ENCODE peak calls at places on chromosomes 1 and 21, in nine cellular contexts. O is adrenal gland; A is IMR-90; F is cardiac muscle cell; R is GM23248; P is lung; B is upper lobe of right lung; T is CD8-positive, alpha-beta memory T cell; J is effector memory CD4-positive, alpha-beta T cell. M is an unnamed sample. For H3K4me1 and H3K36me3, the result is how much of the 10 kb centered on the place peaks cover.

GRCh38 chr1:201258763-201259230 is 24.5 kb upstream of the PKP1 start:
- DNase-seq in B (no peak), O (no peak), J (no peak), P (no peak), F (no peak), A (no peak), R (no peak), T (no peak), M (no peak)

GRCh38 chr1:30320581-30320890 is 402.8 kb downstream of the MATN1 start:
- DNase-seq in F (no peak), J (no peak), P (no peak), R (no peak), O (peak), T (no peak), A (no peak), B (no peak), M (peak)

GRCh38 chr21:45430521-45431501 is 25.8 kb downstream of the COL18A1 start:
- DNase-seq in B (no peak), P (no peak), F (peak), T (no peak), A (peak), R (no peak), O (peak), J (no peak), M (peak)

GRCh38 chr21:38956791-38957571 is 151.3 kb downstream of the ETS2 start:
- DNase-seq in J (no peak), F (peak), A (peak), P (no peak), R (peak), B (no peak), O (no peak), T (no peak), M (no peak)

GRCh38 chr1:153791856-153792253 is 16.6 kb downstream of the SLC27A3 start:
- DNase-seq in T (no peak), A (peak), R (peak), B (peak), O (no peak), F (no peak), P (no peak), J (no peak), M (no peak)

GRCh38 chr21:35940074-35940927 is 120.0 kb downstream of the SETD4 start:
- DNase-seq in A (peak), F (peak), B (no peak), T (no peak), R (peak), P (peak), O (peak), J (no peak), M (peak)

GRCh38 chr1:53619088-53619810 is 119.7 kb downstream of the GLIS1 start:
- DNase-seq in R (no peak), A (no peak), J (no peak), O (no peak), P (no peak), F (no peak), B (peak), T (no peak), M (no peak)

GRCh38 chr1:71796044-71796443 is 486.3 kb downstream of the NEGR1 start:
- DNase-seq in R (no peak), O (no peak), B (no peak), J (no peak), T (no peak), A (no peak), P (no peak), F (no peak), M (no peak)

GRCh38 chr1:155139895-155140629 is at the start of gene DPM3:
- DNase-seq in B (peak), A (peak), R (peak), F (peak), P (peak), J (peak), O (peak), T (peak), M (peak)

GRCh38 chr1:107132195-107132594 is 8.6 kb upstream of the NTNG1 start:
- DNase-seq in A (no peak), B (no peak), R (no peak), O (no peak), F (no peak), T (no peak), P (no peak), J (no peak), M (no peak)

GRCh38 chr1:82920418-82921248 is 1078.3 kb downstream of the TTLL7 start:
- DNase-seq in P (no peak), A (no peak), T (no peak), F (no peak), J (no peak), B (no peak), R (peak), O (no peak), M (no peak)

GRCh38 chr1:212703991-212704564 is 4.4 kb upstream of the BATF3 start:
- DNase-seq in B (no peak), F (no peak), A (no peak), O (no peak), P (no peak), T (no peak), J (no peak), R (no peak), M (no peak)

GRCh38 chr21:38955495-38955894 is 149.8 kb downstream of the ETS2 start:
- DNase-seq in R (peak), T (no peak), P (no peak), J (no peak), A (peak), F (no peak), O (no peak), B (no peak), M (no peak)

GRCh38 chr1:71641013-71641412 is 560.2 kb upstream of the ZRANB2 start:
- DNase-seq in T (no peak), B (no peak), P (no peak), J (no peak), A (no peak), O (no peak), F (no peak), R (no peak), M (no peak)

GRCh38 chr1:155038602-155039307 is 5.1 kb downstream of the DCST1 start:
- DNase-seq in T (no peak), P (no peak), B (no peak), F (no peak), R (peak), O (no peak), A (peak), J (no peak), M (no peak)

GRCh38 chr1:67162954-67163353 is 3.3 kb upstream of the IL23R start:
- DNase-seq in A (peak), F (no peak), R (peak), T (no peak), O (no peak), B (no peak), P (no peak), J (no peak), M (peak)

GRCh38 chr1:156689035-156689959 is 12.1 kb upstream of the NES start:
- DNase-seq in P (peak), R (peak), J (peak), B (peak), O (peak), T (peak), A (peak), F (peak), M (peak)

GRCh38 chr1:23727362-23727811 is 15.9 kb upstream of the ELOA start:
- DNase-seq in A (peak), P (peak), R (peak), O (peak), F (no peak), J (no peak), T (no peak), B (peak), M (no peak)

GRCh38 chr1:34597877-34598514 is 156.9 kb upstream of the GJB5 start:
- DNase-seq in F (peak), T (peak), J (no peak), R (peak), A (peak), P (peak), O (peak), B (peak), M (peak)

GRCh38 chr1:19165501-19165900 is 44.6 kb downstream of the UBR4 start:
- DNase-seq in J (no peak), A (no peak), T (no peak), B (no peak), P (no peak), O (no peak), F (no peak), R (no peak), M (no peak)

GRCh38 chr21:42433946-42434551 is 30.3 kb downstream of the UBASH3A start:
- DNase-seq in B (no peak), R (no peak), F (no peak), T (no peak), P (no peak), A (no peak), J (no peak), O (peak), M (no peak)

GRCh38 chr21:37484535-37485474 is 118.2 kb downstream of the DYRK1A start:
- DNase-seq in O (no peak), J (no peak), A (peak), F (no peak), T (no peak), R (no peak), P (no peak), B (no peak), M (no peak)

GRCh38 chr1:183600136-183600535 is 9.9 kb upstream of the NCF2 start:
- DNase-seq in B (no peak), J (no peak), F (no peak), T (no peak), R (peak), A (peak), P (peak), O (peak), M (no peak)

GRCh38 chr1:234871710-234872262 is 256.9 kb downstream of the TOMM20 start:
- DNase-seq in F (no peak), J (no peak), B (no peak), A (peak), R (peak), O (no peak), T (no peak), P (no peak), M (peak)

GRCh38 chr1:111980684-111981083 is 8.8 kb downstream of the KCND3 start:
- DNase-seq in P (no peak), J (no peak), T (no peak), A (no peak), R (no peak), O (no peak), B (no peak), F (no peak), M (peak)

GRCh38 chr1:2983319-2983705 is 38.0 kb upstream of the ACTRT2 start:
- DNase-seq in P (no peak), T (no peak), F (no peak), O (no peak), A (no peak), R (no peak), B (peak), J (no peak), M (no peak)

GRCh38 chr1:216997831-216998230 is 274.6 kb upstream of the ESRRG start:
- DNase-seq in O (no peak), B (no peak), R (no peak), T (no peak), J (no peak), F (no peak), A (no peak), P (no peak), M (no peak)

GRCh38 chr21:28229811-28230210 is 762.9 kb downstream of the LTN1 start:
- DNase-seq in P (no peak), B (no peak), O (no peak), T (no peak), F (no peak), R (peak), J (no peak), A (peak), M (no peak)

GRCh38 chr1:21319447-21320407 is 29.5 kb upstream of the ECE1 start:
- DNase-seq in F (no peak), O (no peak), T (no peak), R (peak), J (no peak), A (no peak), P (no peak), B (no peak), M (peak)

GRCh38 chr1:38586993-38587646 is 272.5 kb downstream of the RRAGC start:
- DNase-seq in J (peak), R (peak), A (no peak), O (peak), P (peak), F (peak), B (peak), T (peak), M (peak)

GRCh38 chr1:202143768-202144509 is 598 bp downstream of the ARL8A start:
- DNase-seq in F (peak), J (no peak), O (peak), A (no peak), P (peak), R (peak), T (no peak), B (peak), M (no peak)

GRCh38 chr1:193406901-193407300 is 220.5 kb upstream of the B3GALT2 start:
- DNase-seq in B (no peak), J (no peak), F (peak), T (no peak), P (no peak), A (peak), R (peak), O (peak), M (peak)

GRCh38 chr1:29883360-29883759 is 647.0 kb downstream of the PTPRU start:
- DNase-seq in R (no peak), B (no peak), F (no peak), O (no peak), J (no peak), T (no peak), A (no peak), P (no peak), M (no peak)

GRCh38 chr1:20788489-20788795 is 1.3 kb upstream of the HP1BP3 start:
- DNase-seq in F (no peak), A (no peak), P (no peak), O (no peak), T (no peak), R (no peak), B (no peak), J (no peak), M (no peak)

GRCh38 chr1:31101147-31101502 is 35.6 kb upstream of the PUM1 start:
- DNase-seq in T (no peak), O (peak), P (no peak), A (peak), B (no peak), J (no peak), R (peak), F (no peak), M (peak)

GRCh38 chr1:93605812-93606512 is 75.7 kb downstream of the BCAR3 start:
- DNase-seq in B (no peak), F (no peak), T (no peak), A (peak), P (no peak), R (peak), J (no peak), O (peak), M (no peak)

GRCh38 chr1:221435510-221435909 is 306.4 kb downstream of the DUSP10 start:
- DNase-seq in R (peak), F (peak), A (peak), B (no peak), J (no peak), O (no peak), T (no peak), P (no peak), M (peak)

GRCh38 chr21:45825209-45825602 is 156.4 kb upstream of the COL6A1 start:
- DNase-seq in F (no peak), P (no peak), A (no peak), B (no peak), R (no peak), T (no peak), O (no peak), J (no peak), M (no peak)

GRCh38 chr1:119660253-119661078 is 12.4 kb upstream of the ZNF697 start:
- DNase-seq in B (no peak), P (no peak), J (no peak), A (no peak), R (no peak), T (no peak), F (no peak), O (no peak), M (no peak)

GRCh38 chr1:47569681-47570470 is 132.0 kb downstream of the FOXD2 start:
- DNase-seq in J (no peak), R (peak), P (peak), O (peak), B (peak), F (peak), T (no peak), A (peak), M (peak)

DNA sequence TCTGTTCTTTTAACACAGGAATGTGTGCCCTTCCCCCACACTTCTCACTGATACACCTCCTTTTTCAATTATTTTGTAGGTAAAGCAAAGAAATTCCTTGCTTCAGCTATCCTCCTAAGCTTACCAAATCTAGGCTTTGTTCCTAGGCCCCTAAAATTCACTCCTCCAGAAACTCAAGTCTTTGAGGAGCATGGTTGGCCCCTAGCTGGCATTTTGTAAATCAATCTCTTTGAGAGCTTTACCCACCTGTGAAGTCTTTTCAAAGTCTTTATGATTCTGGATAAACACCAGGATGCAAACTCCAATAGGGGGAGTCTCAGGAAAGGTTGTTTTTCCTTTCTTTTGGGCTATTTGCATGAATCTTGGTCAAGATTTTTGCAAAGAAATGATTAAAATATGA is 82.9 kb upstream of the ZNF644 start:
- DNase-seq in B (no peak), J (no peak), T (no peak), O (no peak), A (no peak), R (no peak), P (no peak), F (no peak), M (peak)
- H3K4me1 ChIP-seq in B (under half), J (under half), T (under half), O (under half), A (under half), R (under half), P (under half), F (under half), M (under half)

GRCh38 chr1:198701250-198701649 is 62.4 kb downstream of the PTPRC start:
- DNase-seq in F (no peak), T (no peak), O (no peak), R (no peak), J (no peak), P (no peak), B (no peak), A (no peak), M (no peak)
- H3K36me3 ChIP-seq in F (under half), T (half or more), O (under half), R (under half), J (half or more), P (under half), B (under half), A (under half), M (under half)

GRCh38 chr1:223720987-223721591 is 8.8 kb downstream of the CAPN2 start:
- DNase-seq in T (no peak), P (peak), F (no peak), O (peak), J (no peak), A (peak), B (no peak), R (peak), M (no peak)
- H3K4me1 ChIP-seq in T (half or more), P (under half), F (under half), O (half or more), J (under half), A (under half), B (half or more), R (half or more), M (under half)

GRCh38 chr21:32330784-32331311 is 32.2 kb downstream of the MRAP start:
- DNase-seq in J (no peak), B (no peak), R (no peak), P (no peak), F (no peak), T (no peak), A (no peak), O (no peak), M (no peak)
- H3K36me3 ChIP-seq in J (under half), B (half or more), R (under half), P (under half), F (under half), T (under half), A (under half), O (under half), M (half or more)

GRCh38 chr1:209678981-209679539 is 3.8 kb downstream of the G0S2 start:
- DNase-seq in A (no peak), J (no peak), O (no peak), F (no peak), T (no peak), P (no peak), R (no peak), B (no peak), M (no peak)

GRCh38 chr1:209673631-209674417 is 1.4 kb upstream of the G0S2 start:
- DNase-seq in R (no peak), T (no peak), A (no peak), J (no peak), P (peak), O (peak), F (no peak), B (no peak), M (no peak)

GRCh38 chr1:209672705-209673630 is 2.2 kb upstream of the G0S2 start:
- DNase-seq in F (no peak), P (no peak), J (no peak), B (no peak), R (peak), A (no peak), O (peak), T (no peak), M (no peak)

GRCh38 chr1:209675567-209676154 is 449 bp downstream of the G0S2 start:
- DNase-seq in T (no peak), R (peak), P (no peak), A (peak), F (peak), B (peak), O (peak), J (no peak), M (peak)

GRCh38 chr1:209674957-209675566 is at the start of gene G0S2:
- DNase-seq in A (peak), O (peak), T (no peak), F (peak), R (peak), J (no peak), B (peak), P (peak), M (peak)
- H3K4me1 ChIP-seq in A (under half), O (under half), T (under half), F (under half), R (under half), J (under half), B (under half), P (under half), M (under half)

GRCh38 chr1:87513971-87514660 is 185.4 kb downstream of the LMO4 start:
- DNase-seq in R (peak), F (no peak), J (no peak), T (no peak), O (no peak), P (no peak), B (no peak), A (peak), M (no peak)

GRCh38 chr1:87523466-87523865 is 194.8 kb downstream of the LMO4 start:
- DNase-seq in F (no peak), A (peak), J (no peak), T (no peak), O (no peak), R (no peak), B (no peak), P (no peak), M (no peak)

GRCh38 chr1:87521446-87521845 is 192.8 kb downstream of the LMO4 start:
- DNase-seq in P (no peak), O (no peak), B (no peak), R (no peak), F (no peak), T (no peak), A (no peak), J (no peak), M (no peak)

GRCh38 chr1:87515781-87516180 is 187.1 kb downstream of the LMO4 start:
- DNase-seq in P (no peak), O (no peak), B (no peak), F (no peak), A (peak), J (no peak), T (no peak), R (peak), M (no peak)

GRCh38 chr1:87518794-87519193 is 190.1 kb downstream of the LMO4 start:
- DNase-seq in B (no peak), A (no peak), O (no peak), J (no peak), R (no peak), T (no peak), F (no peak), P (no peak), M (no peak)
- H3K36me3 ChIP-seq in B (under half), A (under half), O (under half), J (under half), R (under half), T (under half), F (under half), P (under half), M (under half)

M was measured in SJCRH30.